ENCODE peak calls at places on chromosomes 6 and 20, in eight cellular contexts. S is right cardiac atrium, Z is cardiac muscle cell, X is neuronal stem cell, G is K562, C is suprapubic skin, M is heart left ventricle, R is IMR-90. P is an unnamed sample. For H3K4me1 and H3K27me3, the result is how much of the 10 kb centered on the place peaks cover.

GRCh38 chr6:140486468-140487361 is 1112.3 kb upstream of the CITED2 start:
- DNase-seq in S (no peak), Z (no peak), X (no peak), G (no peak), C (no peak), M (no peak), R (peak), P (no peak)

GRCh38 chr6:148874698-148875293 is 128.0 kb downstream of the UST start:
- DNase-seq in S (peak), Z (peak), X (peak), G (no peak), C (no peak), M (peak), R (no peak), P (no peak)

GRCh38 chr20:1983311-1983710 is 10.5 kb downstream of the PDYN start:
- DNase-seq in S (no peak), Z (no peak), X (no peak), G (no peak), C (no peak), M (no peak), R (no peak), P (no peak)

GRCh38 chr6:143620461-143620860 is 57.3 kb upstream of the PHACTR2 start:
- DNase-seq in S (no peak), Z (no peak), X (no peak), G (no peak), C (no peak), M (no peak), R (peak), P (no peak)

GRCh38 chr6:2072450-2072849 is 173.0 kb downstream of the GMDS start:
- DNase-seq in S (no peak), Z (no peak), X (no peak), G (no peak), C (no peak), M (no peak), R (peak), P (no peak)

GRCh38 chr6:125944434-125944816 is 12.1 kb upstream of the HINT3 start:
- DNase-seq in S (peak), Z (no peak), X (no peak), G (no peak), C (no peak), M (peak), R (peak), P (no peak)

GRCh38 chr6:4914412-4915159 is 89.3 kb downstream of the RPP40 start:
- DNase-seq in S (no peak), Z (no peak), X (no peak), G (no peak), C (no peak), M (no peak), R (peak), P (no peak)

GRCh38 chr6:123527406-123527805 is 109.3 kb downstream of the TRDN start:
- DNase-seq in S (no peak), Z (no peak), X (no peak), G (no peak), C (no peak), M (no peak), R (no peak), P (no peak)

GRCh38 chr6:11475019-11475418 is 62.5 kb upstream of the TMEM170B start:
- DNase-seq in S (no peak), Z (no peak), X (no peak), G (no peak), C (no peak), M (no peak), R (no peak), P (no peak)

GRCh38 chr6:39088331-39088730 is 26.7 kb downstream of the SAYSD1 start:
- DNase-seq in S (peak), Z (peak), X (peak), G (peak), C (no peak), M (peak), R (peak), P (no peak)

GRCh38 chr20:10217517-10218410 is 866 bp upstream of the SNAP25 start:
- DNase-seq in S (peak), Z (peak), X (peak), G (no peak), C (no peak), M (no peak), R (peak), P (no peak)

GRCh38 chr6:40744835-40745234 is 157.7 kb upstream of the LRFN2 start:
- DNase-seq in S (no peak), Z (no peak), X (no peak), G (no peak), C (no peak), M (no peak), R (no peak), P (no peak)

GRCh38 chr6:26607434-26608230 is 10.9 kb downstream of the ABT1 start:
- DNase-seq in S (no peak), Z (peak), X (peak), G (peak), C (no peak), M (no peak), R (peak), P (peak)

GRCh38 chr6:30304002-30304401 is 22.7 kb upstream of the TRIM39 start:
- DNase-seq in S (no peak), Z (no peak), X (no peak), G (no peak), C (no peak), M (no peak), R (no peak), P (no peak)

GRCh38 chr6:168095741-168096250 is 16.8 kb upstream of the FRMD1 start:
- DNase-seq in S (no peak), Z (no peak), X (no peak), G (no peak), C (no peak), M (no peak), R (no peak), P (no peak)

GRCh38 chr6:138485586-138486248 is 13.6 kb downstream of the NHSL1 start:
- DNase-seq in S (peak), Z (no peak), X (peak), G (no peak), C (no peak), M (no peak), R (no peak), P (no peak)

GRCh38 chr20:45963059-45964011 is 8.7 kb downstream of the ZNF335 start:
- DNase-seq in S (no peak), Z (peak), X (no peak), G (no peak), C (no peak), M (no peak), R (peak), P (no peak)

GRCh38 chr6:36350681-36351091 is 14.0 kb upstream of the BNIP5 start:
- DNase-seq in S (peak), Z (no peak), X (no peak), G (peak), C (no peak), M (no peak), R (peak), P (no peak)

GRCh38 chr20:38727602-38728236 is 3.4 kb downstream of the SLC32A1 start:
- DNase-seq in S (no peak), Z (no peak), X (no peak), G (no peak), C (no peak), M (no peak), R (no peak), P (no peak)

GRCh38 chr6:5990776-5991175 is 15.9 kb downstream of the NRN1 start:
- DNase-seq in S (no peak), Z (no peak), X (no peak), G (no peak), C (no peak), M (no peak), R (no peak), P (no peak)

GRCh38 chr20:22341508-22341907 is 242.9 kb downstream of the FOXA2 start:
- DNase-seq in S (no peak), Z (no peak), X (no peak), G (no peak), C (no peak), M (no peak), R (no peak), P (no peak)

GRCh38 chr6:87736809-87737540 is 34.9 kb upstream of the AKIRIN2 start:
- DNase-seq in S (no peak), Z (no peak), X (no peak), G (no peak), C (no peak), M (no peak), R (no peak), P (no peak)

GRCh38 chr20:41249371-41249770 is 68.2 kb downstream of the ZHX3 start:
- DNase-seq in S (peak), Z (no peak), X (peak), G (no peak), C (peak), M (peak), R (peak), P (no peak)

GRCh38 chr6:158909938-158910337 is 90.1 kb downstream of the RSPH3 start:
- DNase-seq in S (no peak), Z (peak), X (no peak), G (no peak), C (no peak), M (no peak), R (no peak), P (no peak)

GRCh38 chr6:138970856-138971425 is 17.1 kb downstream of the REPS1 start:
- DNase-seq in S (no peak), Z (no peak), X (no peak), G (no peak), C (no peak), M (no peak), R (peak), P (no peak)

GRCh38 chr6:39266375-39266774 is 37.1 kb upstream of the KCNK5 start:
- DNase-seq in S (no peak), Z (no peak), X (no peak), G (no peak), C (no peak), M (no peak), R (no peak), P (no peak)

GRCh38 chr6:36618366-36619355 is 24.5 kb downstream of the SRSF3 start:
- DNase-seq in S (peak), Z (no peak), X (no peak), G (no peak), C (peak), M (no peak), R (no peak), P (no peak)

GRCh38 chr20:44709797-44710196 is 5.4 kb upstream of the CCN5 start:
- DNase-seq in S (peak), Z (no peak), X (no peak), G (no peak), C (no peak), M (no peak), R (no peak), P (no peak)

GRCh38 chr6:39902136-39902535 is 32.1 kb downstream of the MOCS1 start:
- DNase-seq in S (no peak), Z (no peak), X (no peak), G (no peak), C (no peak), M (no peak), R (no peak), P (no peak)

GRCh38 chr6:35906499-35906846 is 14.4 kb downstream of the SRPK1 start:
- DNase-seq in S (no peak), Z (no peak), X (no peak), G (no peak), C (no peak), M (no peak), R (peak), P (no peak)

GRCh38 chr6:108106261-108106660 is 31.7 kb upstream of the OSTM1 start:
- DNase-seq in S (no peak), Z (no peak), X (no peak), G (no peak), C (no peak), M (no peak), R (no peak), P (no peak)

GRCh38 chr6:92479821-92480220 is 939.5 kb downstream of the EPHA7 start:
- DNase-seq in S (no peak), Z (no peak), X (no peak), G (no peak), C (no peak), M (no peak), R (peak), P (no peak)

GRCh38 chr20:34322267-34323105 is 19.3 kb upstream of the AHCY start:
- DNase-seq in S (no peak), Z (no peak), X (no peak), G (no peak), C (no peak), M (no peak), R (no peak), P (no peak)

GRCh38 chr6:30091577-30092381 is 16.2 kb upstream of the RNF39 start:
- DNase-seq in S (peak), Z (no peak), X (no peak), G (no peak), C (peak), M (no peak), R (peak), P (no peak)

GRCh38 chr6:158408552-158409130 is 96.4 kb downstream of the TULP4 start:
- DNase-seq in S (peak), Z (peak), X (no peak), G (no peak), C (no peak), M (peak), R (peak), P (no peak)

GRCh38 chr6:124955108-124955851 is 7.0 kb upstream of the RNF217 start:
- DNase-seq in S (no peak), Z (peak), X (no peak), G (peak), C (no peak), M (no peak), R (no peak), P (no peak)

GRCh38 chr20:17685168-17685567 is 3.1 kb upstream of the RRBP1 start:
- DNase-seq in S (no peak), Z (no peak), X (no peak), G (no peak), C (no peak), M (no peak), R (no peak), P (no peak)

GRCh38 chr6:110548124-110548847 is 71.9 kb upstream of the SLC22A16 start:
- DNase-seq in S (no peak), Z (peak), X (no peak), G (no peak), C (no peak), M (no peak), R (no peak), P (no peak)

GRCh38 chr20:40506567-40506966 is 182.5 kb downstream of the MAFB start:
- DNase-seq in S (peak), Z (no peak), X (no peak), G (peak), C (peak), M (peak), R (peak), P (no peak)

GRCh38 chr6:15796844-15797243 is 134.0 kb upstream of the DTNBP1 start:
- DNase-seq in S (no peak), Z (no peak), X (no peak), G (no peak), C (no peak), M (no peak), R (no peak), P (no peak)

DNA sequence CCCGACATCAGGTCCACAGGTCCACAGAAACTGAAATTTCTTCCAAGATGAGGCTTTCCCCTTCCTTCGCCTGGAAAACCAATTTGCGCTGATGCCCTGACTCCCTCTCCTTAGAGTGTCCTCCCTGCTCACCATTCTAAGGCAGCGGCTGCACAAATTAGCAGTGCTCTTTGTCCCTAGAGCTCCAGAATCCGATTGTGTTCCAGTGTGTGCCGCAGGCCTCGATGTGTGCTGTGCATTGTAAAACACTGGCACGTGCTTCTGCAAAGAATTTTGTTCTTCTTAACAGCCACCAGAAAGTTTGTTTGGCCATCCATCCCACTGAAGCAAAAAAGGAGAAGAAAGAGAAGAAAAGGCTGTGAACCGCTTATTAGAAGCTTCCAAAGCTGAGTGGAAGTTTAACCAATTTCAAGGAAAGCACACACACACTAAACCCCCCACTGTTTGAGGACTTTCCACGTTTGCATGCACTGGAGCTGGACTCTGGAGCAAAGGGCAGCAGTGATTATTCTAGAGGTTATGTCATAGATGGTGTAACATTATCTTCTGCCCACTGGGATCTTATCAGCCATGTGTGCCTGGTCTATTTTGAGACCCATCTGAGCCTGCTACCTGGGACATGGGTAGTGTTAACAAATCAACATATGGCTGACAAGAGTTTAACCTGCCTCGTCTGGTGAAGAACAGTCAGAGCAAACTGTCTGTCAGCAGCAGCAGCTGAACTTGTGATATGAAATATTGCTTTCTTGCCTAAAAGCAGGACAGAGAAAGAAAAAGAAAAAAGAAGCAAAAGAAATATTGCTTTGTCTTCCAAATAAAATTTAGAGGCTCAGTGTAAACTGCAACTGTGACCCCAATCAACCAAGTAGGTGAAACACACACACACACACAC is 64.9 kb upstream of the RREB1 start:
- DNase-seq in S (no peak), Z (peak), X (no peak), G (no peak), C (no peak), M (no peak), R (no peak), P (no peak)
- H3K27ac ChIP-seq in S (peak), Z (peak), X (peak), G (peak), C (no peak), M (peak), R (no peak), P (no peak)

GRCh38 chr6:47485083-47485482 is 7.5 kb downstream of the CD2AP start:
- DNase-seq in S (no peak), Z (no peak), X (no peak), G (no peak), C (no peak), M (no peak), R (no peak), P (no peak)
- H3K4me1 ChIP-seq in S (under half), Z (under half), X (under half), G (under half), C (under half), M (under half), R (under half), P (under half)

GRCh38 chr20:62740286-62741141 is 31.9 kb downstream of the NTSR1 start:
- DNase-seq in S (peak), Z (no peak), X (no peak), G (peak), C (no peak), M (no peak), R (peak), P (peak)
- H3K27me3 ChIP-seq in S (under half), Z (under half), X (under half), G (under half), C (half or more), M (under half), R (under half), P (under half)

DNA sequence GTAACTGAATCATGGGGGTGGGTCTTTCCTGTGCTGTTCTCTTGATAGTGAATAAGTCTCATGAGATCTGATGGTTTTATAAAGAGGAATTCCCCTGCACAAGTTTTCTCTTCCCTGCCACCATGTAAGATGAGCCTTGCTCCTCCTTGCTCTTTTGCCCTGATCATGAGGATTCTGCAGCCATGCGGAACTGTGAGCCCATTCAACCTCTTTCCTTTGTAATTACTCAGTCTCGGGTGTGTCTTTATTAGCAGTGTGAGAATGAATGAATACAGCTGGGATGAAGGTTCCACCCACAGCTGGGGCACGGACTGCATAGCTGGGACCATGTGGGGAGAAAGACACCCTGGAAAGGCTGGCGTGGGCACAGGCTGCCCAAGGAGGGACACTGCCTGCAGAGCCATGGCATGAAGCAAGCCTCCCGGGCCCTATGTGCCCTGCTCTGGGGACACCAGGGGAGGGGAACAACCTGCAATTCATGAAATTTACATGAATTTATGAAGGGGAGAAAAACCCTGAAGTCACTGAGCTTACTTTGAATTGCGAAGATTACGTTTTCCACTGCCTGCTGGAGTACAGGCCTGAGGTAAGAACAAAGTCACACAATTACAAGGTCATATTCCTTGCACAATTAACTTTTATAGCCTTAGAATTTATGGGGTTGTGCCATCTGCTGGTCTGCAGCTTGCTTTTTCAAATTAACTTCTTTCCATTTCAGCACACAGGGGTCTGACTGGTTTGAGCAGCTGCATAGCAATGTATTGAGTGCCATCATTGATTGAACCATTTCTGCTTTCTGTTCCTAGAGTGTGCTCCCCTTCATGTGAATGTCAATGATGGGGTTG is 46.2 kb downstream of the SLC22A1 start:
- DNase-seq in S (no peak), Z (no peak), X (no peak), G (no peak), C (no peak), M (no peak), R (no peak), P (no peak)
- H3K27ac ChIP-seq in S (no peak), Z (no peak), X (no peak), G (no peak), C (no peak), M (no peak), R (no peak), P (no peak)

GRCh38 chr6:157151989-157152388 is 171.3 kb downstream of the TMEM242 start:
- DNase-seq in S (no peak), Z (no peak), X (no peak), G (no peak), C (no peak), M (no peak), R (peak), P (no peak)

GRCh38 chr6:157151029-157151428 is 172.3 kb downstream of the TMEM242 start:
- DNase-seq in S (peak), Z (no peak), X (no peak), G (no peak), C (no peak), M (peak), R (no peak), P (no peak)

GRCh38 chr6:157150076-157150475 is 173.2 kb downstream of the TMEM242 start:
- DNase-seq in S (no peak), Z (no peak), X (no peak), G (no peak), C (no peak), M (no peak), R (peak), P (no peak)

GRCh38 chr6:157145656-157146285 is 177.5 kb downstream of the TMEM242 start:
- DNase-seq in S (no peak), Z (no peak), X (no peak), G (no peak), C (no peak), M (no peak), R (peak), P (no peak)

GRCh38 chr6:157148391-157149323 is 174.7 kb downstream of the TMEM242 start:
- DNase-seq in S (peak), Z (no peak), X (no peak), G (no peak), C (no peak), M (peak), R (peak), P (no peak)
- H3K4me1 ChIP-seq in S (under half), Z (under half), X (under half), G (under half), C (under half), M (half or more), R (under half), P (under half)

GRCh38 chr20:57624124-57624523 is 3.9 kb upstream of the ZBP1 start:
- DNase-seq in S (no peak), Z (no peak), X (no peak), G (no peak), C (no peak), M (no peak), R (no peak), P (no peak)
- H3K27me3 ChIP-seq in S (under half), Z (under half), X (under half), G (under half), C (under half), M (under half), R (under half), P (under half)

GRCh38 chr6:111805511-111806181 is 67.6 kb downstream of the FYN start:
- DNase-seq in S (no peak), Z (no peak), X (no peak), G (peak), C (no peak), M (no peak), R (peak), P (no peak)
- H3K27ac ChIP-seq in S (peak), Z (no peak), X (no peak), G (no peak), C (peak), M (no peak), R (no peak), P (peak)

P was measured in CD4-positive, CD25-positive, alpha-beta regulatory T cell.